ENCODE peak calls at places on chromosomes 11 and 22, in ten cellular contexts. H, P, K, Q, J, M, V, F, U and T are unnamed samples.

GRCh38 chr11:63521896-63522295 is 14.7 kb upstream of the PLAAT4 start:
- DNase-seq in H (peak; percentile 61), P (no peak), K (no peak), Q (no peak), J (no peak), M (no peak), V (no peak), F (no peak), U (no peak), T (no peak)

GRCh38 chr11:3221408-3222002 is 2.9 kb upstream of the MRGPRG start:
- DNase-seq in H (peak; percentile 45), P (no peak), K (no peak), Q (no peak), J (no peak), M (no peak), V (no peak), F (no peak), U (no peak), T (no peak)

GRCh38 chr11:10392680-10393079 is 62.4 kb upstream of the AMPD3 start:
- DNase-seq in H (no peak), P (peak; percentile 84), K (no peak), Q (no peak), J (peak; percentile 81), M (no peak), V (no peak), F (no peak), U (no peak), T (no peak)

GRCh38 chr11:109590782-109591181 is 168.8 kb downstream of the C11orf87 start:
- DNase-seq in H (no peak), P (no peak), K (no peak), Q (no peak), J (no peak), M (no peak), V (no peak), F (no peak), U (no peak), T (no peak)

GRCh38 chr11:57427692-57428082 is 766 bp upstream of the SLC43A3 start:
- DNase-seq in H (peak; percentile 60), P (no peak), K (peak; percentile 62), Q (no peak), J (peak; percentile 91), M (no peak), V (no peak), F (no peak), U (no peak), T (no peak)

GRCh38 chr22:29375436-29376076 is 12.8 kb downstream of the AP1B1 start:
- DNase-seq in H (peak; percentile 17), P (no peak), K (no peak), Q (no peak), J (peak; percentile 42), M (no peak), V (no peak), F (no peak), U (no peak), T (no peak)

GRCh38 chr11:47854667-47855066 is 6.5 kb upstream of the NUP160 start:
- DNase-seq in H (no peak), P (no peak), K (no peak), Q (no peak), J (no peak), M (no peak), V (no peak), F (no peak), U (no peak), T (no peak)

GRCh38 chr11:59102259-59102765 is 4.7 kb upstream of the FAM111B start:
- DNase-seq in H (peak; percentile 29), P (peak; percentile 60), K (peak; percentile 46), Q (no peak), J (peak; percentile 32), M (peak; percentile 54), V (peak; percentile 18), F (peak; percentile 80), U (peak; percentile 31), T (peak; percentile 14)

GRCh38 chr11:120424970-120425332 is 86.6 kb upstream of the GRIK4 start:
- DNase-seq in H (no peak), P (no peak), K (no peak), Q (no peak), J (no peak), M (no peak), V (no peak), F (no peak), U (no peak), T (no peak)

GRCh38 chr11:18321622-18321990 is 334 bp downstream of the HPS5 start:
- DNase-seq in H (peak; percentile 12), P (peak; percentile 56), K (peak; percentile 8), Q (no peak), J (no peak), M (no peak), V (no peak), F (no peak), U (no peak), T (no peak)

GRCh38 chr11:44256673-44257291 is 53.2 kb downstream of the ALX4 start:
- DNase-seq in H (no peak), P (no peak), K (no peak), Q (no peak), J (no peak), M (no peak), V (no peak), F (no peak), U (no peak), T (no peak)

GRCh38 chr11:71206186-71206585 is 46.2 kb downstream of the SHANK2 start:
- DNase-seq in H (peak; percentile 65), P (no peak), K (no peak), Q (no peak), J (peak; percentile 8), M (no peak), V (no peak), F (no peak), U (no peak), T (no peak)

GRCh38 chr11:22785251-22785650 is 44.4 kb downstream of the SVIP start:
- DNase-seq in H (no peak), P (peak; percentile 65), K (no peak), Q (no peak), J (no peak), M (no peak), V (no peak), F (no peak), U (no peak), T (no peak)

GRCh38 chr11:65041206-65042035 is at the start of gene SAC3D1:
- DNase-seq in H (no peak), P (peak; percentile 59), K (peak; percentile 55), Q (peak; percentile 26), J (no peak), M (no peak), V (peak; percentile 52), F (peak; percentile 64), U (no peak), T (peak; percentile 64)

GRCh38 chr11:12884751-12885318 is 124.3 kb upstream of the RASSF10 start:
- DNase-seq in H (peak; percentile 71), P (no peak), K (peak; percentile 69), Q (no peak), J (peak; percentile 91), M (no peak), V (no peak), F (no peak), U (no peak), T (no peak)

GRCh38 chr11:132054822-132055221 is 684.4 kb downstream of the NTM start:
- DNase-seq in H (peak; percentile 27), P (peak; percentile 93), K (peak; percentile 88), Q (no peak), J (peak; percentile 97), M (no peak), V (no peak), F (no peak), U (no peak), T (no peak)